ENCODE peak calls at places on chromosomes 3 and 15, in four cellular contexts. S is tibial artery, I is lung, N is cardiac muscle cell. B is an unnamed sample.

GRCh38 chr3:170258105-170258487 is 35.9 kb downstream of the PRKCI start:
- DNase-seq in S (no peak), I (no peak), N (no peak), B (no peak)

GRCh38 chr15:49823987-49824538 is 203.2 kb downstream of the DTWD1 start:
- DNase-seq in I (no peak), N (no peak), S (no peak), B (no peak)

GRCh38 chr15:67832031-67832551 is 6.8 kb downstream of the SKOR1 start:
- DNase-seq in I (no peak), N (no peak), S (peak; percentile 34), B (no peak)

GRCh38 chr3:153289334-153289808 is 127.3 kb downstream of the RAP2B start:
- DNase-seq in I (no peak), N (peak; percentile 6), S (no peak), B (no peak)

GRCh38 chr3:46500631-46501377 is 3.0 kb downstream of the RTP3 start:
- DNase-seq in N (no peak), I (no peak), S (no peak), B (no peak)

GRCh38 chr3:140186421-140186920 is 251.5 kb downstream of the CLSTN2 start:
- DNase-seq in N (no peak), I (no peak), S (no peak), B (peak; percentile 13)

GRCh38 chr3:13419356-13420050 is 619 bp downstream of the NUP210 start:
- DNase-seq in I (peak; percentile 43), S (no peak), N (peak; percentile 75), B (peak; percentile 28)

GRCh38 chr3:47613723-47614122 is 35.1 kb upstream of the CSPG5 start:
- DNase-seq in I (no peak), N (no peak), S (no peak), B (no peak)

GRCh38 chr3:173993299-173993698 is 595.8 kb downstream of the NLGN1 start:
- DNase-seq in N (no peak), S (no peak), I (no peak), B (peak; percentile 2)

GRCh38 chr3:124592658-124593441 is 137.4 kb upstream of the UMPS start:
- DNase-seq in I (peak; percentile 52), N (no peak), S (no peak), B (peak; percentile 96)

DNA sequence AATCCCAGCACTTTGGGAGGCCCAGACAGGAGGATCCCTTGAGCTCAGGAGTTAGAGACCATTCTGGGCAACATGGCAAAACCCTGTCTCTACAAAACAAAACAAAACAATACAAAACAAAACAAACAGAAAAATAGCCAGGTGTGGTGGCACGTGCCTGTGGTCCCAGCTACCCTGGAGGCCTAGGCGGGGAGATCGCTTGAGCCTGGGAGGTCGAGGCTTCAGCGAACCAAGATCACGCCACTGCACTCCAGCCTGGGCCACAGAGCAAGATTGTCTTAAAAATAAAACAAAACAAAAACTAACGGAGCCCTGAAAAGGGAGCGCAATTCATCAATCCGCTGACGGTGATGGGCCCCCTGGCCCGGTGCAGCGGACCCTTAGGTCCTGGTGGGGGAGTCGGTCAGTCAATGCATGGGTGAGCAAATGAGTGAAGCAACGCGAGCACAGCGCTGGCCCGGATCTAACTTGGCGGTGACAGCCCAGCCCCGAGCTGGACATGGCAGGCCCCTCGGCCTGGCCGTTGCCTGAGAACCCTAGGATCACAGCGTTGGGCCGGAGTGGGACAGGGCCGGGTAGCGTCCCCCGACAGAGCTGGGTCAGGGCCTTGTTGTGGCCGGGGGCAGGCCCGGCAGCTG is 52.4 kb upstream of the BLM start:
- DNase-seq in S (peak; percentile 79), N (peak; percentile 27), I (peak; percentile 38), B (no peak)
- H3K4me3 ChIP-seq in S (peak overlapping the region; percentile 93), N (peak overlapping the region; percentile 35), I (peak overlapping the region; percentile 54), B (peak overlapping the region; percentile 88)

GRCh38 chr3:112633191-112633590 is 7.8 kb downstream of the CCDC80 start:
- DNase-seq in S (no peak), I (no peak), N (no peak), B (no peak)

GRCh38 chr3:112633757-112634156 is 7.2 kb downstream of the CCDC80 start:
- DNase-seq in S (no peak), N (no peak), I (no peak), B (no peak)

GRCh38 chr3:112635674-112636073 is 5.3 kb downstream of the CCDC80 start:
- DNase-seq in S (no peak), N (peak; percentile 39), I (no peak), B (no peak)

GRCh38 chr3:112632596-112632995 is 8.3 kb downstream of the CCDC80 start:
- DNase-seq in N (no peak), S (no peak), I (no peak), B (no peak)

DNA sequence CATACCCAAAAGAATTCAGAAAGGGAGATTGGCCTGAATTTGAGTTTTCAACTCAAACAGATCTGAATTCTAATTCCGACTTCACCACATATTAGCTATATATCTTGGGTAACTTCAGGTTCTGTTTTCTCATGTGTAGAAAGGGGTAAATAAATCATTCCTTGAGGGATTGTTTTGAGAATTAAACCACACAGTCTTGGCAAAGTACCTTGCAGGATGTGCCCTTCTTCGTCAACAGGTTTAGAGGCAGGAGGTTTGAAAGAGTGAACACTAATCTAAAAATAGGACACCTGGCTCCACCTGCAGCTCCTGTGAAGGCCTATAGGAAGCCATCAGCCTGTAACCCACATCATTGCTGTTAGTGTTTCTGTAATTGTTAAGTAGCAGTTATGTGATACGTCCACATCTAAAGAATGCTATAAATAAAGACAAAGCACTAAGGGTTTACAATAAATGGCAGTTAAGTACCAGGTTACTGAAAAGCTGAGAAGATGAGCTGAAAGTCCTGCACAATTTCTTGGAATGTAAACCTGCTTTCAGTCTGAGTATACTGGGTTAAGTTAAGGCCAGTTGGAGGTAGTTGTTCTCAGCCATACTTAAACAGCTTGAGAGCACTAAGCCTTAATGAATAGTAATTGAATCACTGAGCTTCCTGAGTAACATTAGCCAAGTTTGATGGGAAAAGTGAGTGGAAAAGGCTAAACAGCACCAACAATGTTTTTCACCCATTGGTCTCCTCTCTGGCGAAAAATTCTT is 6.0 kb downstream of the CCDC80 start:
- DNase-seq in S (no peak), I (no peak), N (no peak), B (no peak)
- H3K4me1 ChIP-seq in S (no peaks in the 10 kb centered on the region), I (no peaks in the 10 kb centered on the region), N (peaks cover 25% of the 10 kb centered on the region), B (no peaks in the 10 kb centered on the region)

GRCh38 chr3:186413615-186414415 is 51.8 kb upstream of the DGKG start:
- DNase-seq in N (peak; percentile 86), S (peak; percentile 84), I (peak; percentile 31), B (peak; percentile 53)
- H3K27ac ChIP-seq in N (peak overlapping the region; percentile 90), S (peak overlapping the region; percentile 83), I (peak overlapping the region; percentile 54), B (peak overlapping the region; percentile 53)

GRCh38 chr15:90654233-90655124 is 62.7 kb upstream of the BLM start:
- DNase-seq in S (peak; percentile 65), I (no peak), N (no peak), B (no peak)

GRCh38 chr15:90660195-90660995 is 56.8 kb upstream of the BLM start:
- DNase-seq in I (peak; percentile 71), N (no peak), S (peak; percentile 93), B (peak; percentile 16)

DNA sequence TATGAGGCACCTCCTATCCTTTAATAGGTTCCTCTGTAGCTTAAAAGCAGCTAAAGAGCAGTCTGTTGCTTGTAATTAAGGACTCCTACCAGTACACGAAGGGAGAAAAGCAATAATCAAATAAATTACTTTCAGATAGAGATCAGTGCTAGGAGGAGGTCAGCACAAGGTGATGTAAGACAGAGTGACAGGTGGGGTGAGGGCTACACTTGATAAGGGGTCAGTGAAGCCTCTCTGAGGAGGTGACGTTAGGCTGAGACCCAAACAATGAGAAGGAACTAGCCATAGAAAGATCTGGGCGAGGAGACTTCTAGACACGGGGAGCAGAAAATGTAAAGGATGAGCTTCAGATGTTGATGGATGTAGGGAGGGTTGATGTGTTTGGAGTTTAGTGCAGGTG is 57.7 kb upstream of the BLM start:
- DNase-seq in N (no peak), S (no peak), I (no peak), B (no peak)
- H3K4me3 ChIP-seq in N (no peak overlapping the region), S (no peak overlapping the region), I (no peak overlapping the region), B (no peak overlapping the region)

GRCh38 chr3:50168388-50168787 is 13.3 kb downstream of the SEMA3F start:
- DNase-seq in S (no peak), N (no peak), I (no peak), B (no peak)
- H3K4me1 ChIP-seq in S (no peaks in the 10 kb centered on the region), N (peaks cover 18% of the 10 kb centered on the region), I (peaks cover 7% of the 10 kb centered on the region), B (peaks cover 13% of the 10 kb centered on the region)

GRCh38 chr15:74831813-74832495 is 5.5 kb downstream of the CPLX3 start:
- DNase-seq in S (no peak), N (no peak), I (no peak), B (peak; percentile 90)

GRCh38 chr15:74835312-74835823 is 7.6 kb downstream of the ULK3 start:
- DNase-seq in S (no peak), I (peak; percentile 57), N (peak; percentile 69), B (peak; percentile 66)

GRCh38 chr15:74832826-74833225 is 6.4 kb downstream of the CPLX3 start:
- DNase-seq in N (no peak), S (no peak), I (no peak), B (no peak)

GRCh38 chr15:74830868-74831267 is 4.4 kb downstream of the CPLX3 start:
- DNase-seq in S (no peak), N (no peak), I (no peak), B (no peak)

GRCh38 chr15:74833376-74834107 is 7.1 kb downstream of the CPLX3 start:
- DNase-seq in N (no peak), S (no peak), I (no peak), B (no peak)
- H3K27ac ChIP-seq in N (no peak overlapping the region), S (no peak overlapping the region), I (no peak overlapping the region), B (no peak overlapping the region)

GRCh38 chr3:156682963-156683362 is 8.6 kb downstream of the TIPARP start:
- DNase-seq in S (no peak), I (no peak), N (no peak), B (no peak)
- H3K4me3 ChIP-seq in S (peak overlapping the region; percentile 25), I (no peak overlapping the region), N (peak overlapping the region; percentile 99), B (no peak overlapping the region)

B was measured in small intestine.